ENCODE peak calls at places on chromosome 16, in eight cellular contexts. R is mesenchymal stem cell; H is CD8-positive, alpha-beta memory T cell; A is IMR-90; B is thoracic aorta; F is HepG2; N is psoas muscle; I is right lobe of liver. Y is an unnamed sample.

GRCh38 chr16:10971560-10971961 is 27.2 kb downstream of the CLEC16A start:
- DNase-seq in R (peak), H (no peak), A (peak), B (no peak), F (peak), N (no peak), I (no peak), Y (peak)

GRCh38 chr16:83561876-83562275 is 245.9 kb upstream of the HSBP1 start:
- DNase-seq in R (peak), H (no peak), A (peak), B (no peak), F (peak), N (no peak), I (no peak), Y (peak)

GRCh38 chr16:54503436-54503835 is 216.8 kb upstream of the IRX3 start:
- DNase-seq in R (no peak), H (no peak), A (no peak), B (no peak), F (no peak), N (no peak), I (no peak), Y (no peak)

GRCh38 chr16:65583498-65583897 is 461.6 kb upstream of the CDH11 start:
- DNase-seq in R (no peak), H (no peak), A (no peak), B (no peak), F (no peak), N (no peak), I (no peak), Y (no peak)

GRCh38 chr16:56860226-56861020 is 4.6 kb upstream of the SLC12A3 start:
- DNase-seq in R (no peak), H (peak), A (no peak), B (no peak), F (peak), N (no peak), I (no peak), Y (no peak)

GRCh38 chr16:25691519-25692091 is at the start of gene HS3ST4:
- DNase-seq in R (no peak), H (no peak), A (no peak), B (no peak), F (no peak), N (no peak), I (no peak), Y (no peak)

GRCh38 chr16:28981517-28981916 is 3.3 kb upstream of the LAT start:
- DNase-seq in R (no peak), H (no peak), A (no peak), B (no peak), F (peak), N (no peak), I (no peak), Y (no peak)

GRCh38 chr16:14405611-14406537 is 224.2 kb downstream of the PARN start:
- DNase-seq in R (no peak), H (no peak), A (no peak), B (no peak), F (peak), N (peak), I (peak), Y (no peak)

GRCh38 chr16:83402969-83403368 is 404.8 kb upstream of the HSBP1 start:
- DNase-seq in R (peak), H (no peak), A (peak), B (no peak), F (no peak), N (no peak), I (no peak), Y (peak)

GRCh38 chr16:29815793-29816693 is at the start of gene PAGR1:
- DNase-seq in R (peak), H (peak), A (peak), B (peak), F (peak), N (peak), I (peak), Y (peak)

GRCh38 chr16:27867122-27868110 is 196.1 kb downstream of the GSG1L start:
- DNase-seq in R (peak), H (peak), A (peak), B (no peak), F (peak), N (peak), I (peak), Y (peak)

GRCh38 chr16:19808061-19808621 is 76.5 kb downstream of the GPRC5B start:
- DNase-seq in R (no peak), H (no peak), A (no peak), B (no peak), F (no peak), N (no peak), I (peak), Y (no peak)

GRCh38 chr16:14321542-14321941 is 250.4 kb downstream of the MRTFB start:
- DNase-seq in R (no peak), H (no peak), A (no peak), B (no peak), F (no peak), N (peak), I (no peak), Y (no peak)

GRCh38 chr16:86033016-86033474 is 134.1 kb downstream of the IRF8 start:
- DNase-seq in R (peak), H (no peak), A (no peak), B (no peak), F (no peak), N (no peak), I (no peak), Y (no peak)

GRCh38 chr16:19722981-19723380 is 4.9 kb downstream of the IQCK start:
- DNase-seq in R (no peak), H (no peak), A (no peak), B (no peak), F (no peak), N (no peak), I (no peak), Y (no peak)

GRCh38 chr16:55263271-55264250 is 60.4 kb upstream of the IRX6 start:
- DNase-seq in R (no peak), H (no peak), A (no peak), B (no peak), F (no peak), N (no peak), I (no peak), Y (no peak)

GRCh38 chr16:675884-676564 is 553 bp downstream of the RHBDL1 start:
- DNase-seq in R (no peak), H (no peak), A (no peak), B (no peak), F (no peak), N (no peak), I (no peak), Y (no peak)

GRCh38 chr16:16048904-16049582 is 99.6 kb downstream of the ABCC1 start:
- DNase-seq in R (no peak), H (no peak), A (no peak), B (no peak), F (no peak), N (no peak), I (no peak), Y (no peak)

GRCh38 chr16:60636117-60636516 is 1400.1 kb downstream of the CDH8 start:
- DNase-seq in R (no peak), H (no peak), A (no peak), B (no peak), F (no peak), N (no peak), I (no peak), Y (no peak)

GRCh38 chr16:66014221-66014620 is 352.3 kb upstream of the CDH5 start:
- DNase-seq in R (no peak), H (no peak), A (no peak), B (no peak), F (no peak), N (no peak), I (no peak), Y (no peak)

GRCh38 chr16:10265770-10266615 is 83.8 kb upstream of the GRIN2A start:
- DNase-seq in R (no peak), H (no peak), A (no peak), B (no peak), F (peak), N (no peak), I (peak), Y (no peak)

GRCh38 chr16:12089492-12090161 is 113.1 kb downstream of the SNX29 start:
- DNase-seq in R (peak), H (no peak), A (peak), B (peak), F (peak), N (no peak), I (no peak), Y (peak)

GRCh38 chr16:66486773-66487579 is 59.9 kb downstream of the BEAN1 start:
- DNase-seq in R (peak), H (no peak), A (peak), B (no peak), F (no peak), N (no peak), I (no peak), Y (peak)

GRCh38 chr16:57900796-57901479 is 70.0 kb downstream of the CNGB1 start:
- DNase-seq in R (no peak), H (no peak), A (no peak), B (no peak), F (no peak), N (no peak), I (no peak), Y (no peak)

GRCh38 chr16:31265329-31266245 is 5.8 kb downstream of the ITGAM start:
- DNase-seq in R (no peak), H (peak), A (peak), B (no peak), F (no peak), N (no peak), I (peak), Y (peak)

GRCh38 chr16:79051313-79051712 is 549.2 kb downstream of the MAF start:
- DNase-seq in R (no peak), H (no peak), A (no peak), B (no peak), F (no peak), N (no peak), I (no peak), Y (no peak)

GRCh38 chr16:31094424-31095120 is at the start of gene VKORC1:
- DNase-seq in R (peak), H (peak), A (peak), B (peak), F (peak), N (peak), I (peak), Y (peak)

GRCh38 chr16:31876955-31877828 is 3.6 kb downstream of the ZNF267 start:
- DNase-seq in R (peak), H (no peak), A (peak), B (no peak), F (peak), N (no peak), I (no peak), Y (peak)

GRCh38 chr16:50228364-50228868 is 37.9 kb upstream of the ADCY7 start:
- DNase-seq in R (no peak), H (no peak), A (no peak), B (no peak), F (no peak), N (no peak), I (no peak), Y (no peak)

GRCh38 chr16:57892447-57893096 is 78.4 kb downstream of the CNGB1 start:
- DNase-seq in R (no peak), H (no peak), A (no peak), B (no peak), F (peak), N (no peak), I (peak), Y (peak)

GRCh38 chr16:30032083-30032819 is 1.2 kb upstream of the TLCD3B start:
- DNase-seq in R (peak), H (peak), A (peak), B (no peak), F (peak), N (no peak), I (no peak), Y (peak)

GRCh38 chr16:57711331-57711730 is 16.7 kb downstream of the DRC7 start:
- DNase-seq in R (no peak), H (no peak), A (no peak), B (no peak), F (no peak), N (no peak), I (no peak), Y (no peak)

GRCh38 chr16:53852678-53853077 is 148.7 kb downstream of the FTO start:
- DNase-seq in R (no peak), H (no peak), A (peak), B (no peak), F (no peak), N (no peak), I (no peak), Y (no peak)

GRCh38 chr16:69845181-69845580 is 83.0 kb downstream of the WWP2 start:
- DNase-seq in R (no peak), H (no peak), A (peak), B (no peak), F (peak), N (no peak), I (no peak), Y (no peak)

GRCh38 chr16:48961546-48961945 is 320.1 kb downstream of the CBLN1 start:
- DNase-seq in R (no peak), H (no peak), A (no peak), B (no peak), F (no peak), N (no peak), I (no peak), Y (no peak)

DNA sequence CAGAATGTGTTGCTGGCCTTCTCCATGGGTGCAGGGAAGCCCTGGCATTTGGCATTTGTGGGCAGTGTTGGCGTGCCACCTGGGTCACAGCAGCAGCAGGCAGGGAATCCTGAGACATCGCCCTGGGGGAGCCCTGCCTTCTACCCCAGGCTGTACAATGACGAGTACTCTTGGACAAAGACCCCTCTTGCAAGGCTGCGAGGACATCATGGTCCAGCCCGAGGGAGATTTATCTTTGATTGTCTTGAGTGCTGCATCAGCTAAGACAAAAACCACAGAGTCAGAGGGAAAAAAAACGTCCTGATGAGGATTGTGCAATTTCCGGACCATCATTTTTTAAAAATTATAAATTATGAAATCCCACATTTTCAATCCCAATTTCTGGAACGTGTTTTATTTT is 3.7 kb downstream of the CRISPLD2 start:
- DNase-seq in R (no peak), H (no peak), A (no peak), B (no peak), F (no peak), N (peak), I (no peak), Y (no peak)
- H3K27ac ChIP-seq in R (no peak), H (no peak), A (no peak), B (no peak), F (no peak), N (no peak), I (no peak), Y (no peak)

DNA sequence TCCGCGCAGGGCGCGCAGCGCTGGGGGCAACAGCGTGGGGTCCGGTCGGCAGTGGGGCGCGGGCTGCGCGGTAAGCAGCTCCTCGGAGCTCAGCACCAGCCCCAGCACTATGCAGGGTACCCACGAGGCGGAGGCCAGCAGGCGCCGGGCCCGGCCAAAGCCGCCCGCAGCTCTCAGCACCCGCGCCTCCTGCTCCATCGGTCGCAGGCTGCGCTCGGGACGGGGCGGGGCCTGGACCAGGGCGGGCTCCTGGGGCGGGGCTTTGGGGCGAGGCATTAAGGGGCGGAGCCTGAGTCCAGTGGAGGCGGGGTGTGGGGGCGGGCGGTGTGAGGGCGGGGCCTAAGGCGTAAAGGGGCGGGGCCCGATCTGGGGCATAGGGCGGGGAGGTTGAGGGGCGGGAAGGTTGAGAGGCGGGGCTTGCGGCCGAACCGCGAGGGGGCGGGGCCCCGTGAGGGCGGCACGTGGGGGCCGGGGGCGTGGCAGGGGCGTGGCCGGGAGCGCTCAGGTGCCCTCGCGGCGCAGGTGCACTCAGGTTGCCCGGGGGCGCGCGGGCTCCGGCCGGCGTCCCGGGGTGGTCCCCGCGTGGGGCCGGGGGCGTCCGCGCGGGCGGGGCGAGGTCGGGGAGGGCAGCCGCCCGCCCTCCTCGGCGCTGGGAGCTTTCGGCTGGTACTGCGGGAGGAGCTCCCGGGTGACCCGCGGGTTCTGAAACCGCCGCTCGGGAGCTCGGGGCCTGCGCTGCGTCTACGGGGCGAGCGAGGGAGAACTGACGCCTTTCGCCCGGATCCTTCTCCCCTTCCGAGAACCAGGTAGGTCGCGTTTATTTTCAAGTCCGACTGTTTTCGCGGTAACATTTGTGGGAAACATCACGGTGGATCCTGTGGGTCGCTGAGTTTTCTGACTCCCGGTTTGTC is 1.4 kb upstream of the SLC22A31 start:
- DNase-seq in R (peak), H (peak), A (peak), B (no peak), F (peak), N (peak), I (peak), Y (peak)
- H3K4me3 ChIP-seq in R (peak), H (no peak), A (peak), B (peak), F (peak), N (peak), I (no peak), Y (no peak)

GRCh38 chr16:88453621-88454314 is 688 bp downstream of the ZFPM1 start:
- DNase-seq in R (peak), H (no peak), A (no peak), B (no peak), F (no peak), N (no peak), I (peak), Y (no peak)
- H3K27ac ChIP-seq in R (no peak), H (peak), A (no peak), B (no peak), F (peak), N (no peak), I (peak), Y (no peak)

GRCh38 chr16:80997139-80997798 is 9.4 kb downstream of the CMC2 start:
- DNase-seq in R (peak), H (no peak), A (no peak), B (no peak), F (peak), N (no peak), I (no peak), Y (no peak)
- H3K4me3 ChIP-seq in R (no peak), H (peak), A (no peak), B (peak), F (peak), N (peak), I (peak), Y (no peak)

GRCh38 chr16:85007815-85008214 is 3.5 kb downstream of the ZDHHC7 start:
- DNase-seq in R (no peak), H (no peak), A (no peak), B (no peak), F (no peak), N (peak), I (no peak), Y (no peak)
- H3K27ac ChIP-seq in R (no peak), H (no peak), A (no peak), B (no peak), F (no peak), N (no peak), I (no peak), Y (no peak)

DNA sequence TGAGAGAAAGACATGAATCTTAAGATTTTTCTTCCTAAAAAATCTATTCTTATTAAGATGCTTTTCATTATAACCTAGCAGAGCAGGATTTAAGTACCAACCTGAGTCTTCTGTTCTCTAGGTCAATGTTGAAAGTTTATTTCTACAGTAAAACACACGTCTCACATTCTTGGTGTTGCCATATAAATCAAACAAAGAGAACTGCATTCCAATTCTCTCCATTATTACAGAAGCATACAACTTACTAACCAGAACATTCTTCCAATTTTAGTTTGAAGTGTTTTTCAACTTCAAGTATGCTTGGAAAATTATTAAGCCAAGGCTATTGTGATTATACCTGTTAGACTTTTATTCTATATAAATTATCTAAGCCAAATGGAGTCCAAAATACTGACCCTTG is 110.4 kb upstream of the PMFBP1 start:
- DNase-seq in R (no peak), H (no peak), A (no peak), B (no peak), F (no peak), N (no peak), I (no peak), Y (no peak)
- H3K4me3 ChIP-seq in R (no peak), H (no peak), A (no peak), B (no peak), F (no peak), N (no peak), I (no peak), Y (no peak)

GRCh38 chr16:2768403-2769089 is 8.5 kb downstream of the ELOB start:
- DNase-seq in R (no peak), H (no peak), A (no peak), B (no peak), F (no peak), N (no peak), I (peak), Y (no peak)
- H3K27ac ChIP-seq in R (peak), H (no peak), A (no peak), B (no peak), F (no peak), N (peak), I (no peak), Y (no peak)